ENCODE peak calls at places on chromosomes 3 and 15, in six cellular contexts. K is H1, Z is mesendoderm, L is neuronal stem cell, Y is IMR-90, Q is trophoblast cell. F is an unnamed sample. For H3K4me1, the result is how much of the 10 kb centered on the place peaks cover.

GRCh38 chr15:83118291-83118827 is 10.9 kb downstream of the TM6SF1 start:
- DNase-seq in Q (no peak), Y (no peak), K (no peak), L (no peak), Z (no peak), F (no peak)

GRCh38 chr3:59133350-59133749 is 83.5 kb upstream of the CFAP20DC start:
- DNase-seq in Y (peak), Q (no peak), K (no peak), Z (no peak), L (no peak), F (no peak)

GRCh38 chr3:21734746-21735145 is 16.3 kb downstream of the ZNF385D start:
- DNase-seq in Q (no peak), Y (no peak), K (no peak), Z (no peak), L (no peak), F (no peak)

GRCh38 chr15:100860829-100861510 is 18.7 kb upstream of the ALDH1A3 start:
- DNase-seq in K (no peak), Z (no peak), L (no peak), Q (no peak), Y (no peak), F (no peak)

GRCh38 chr3:72625616-72626337 is 222.5 kb downstream of the SHQ1 start:
- DNase-seq in K (no peak), Z (no peak), L (no peak), Y (peak), Q (peak), F (peak)

GRCh38 chr3:58260733-58261132 is 23.1 kb downstream of the ABHD6 start:
- DNase-seq in K (no peak), L (no peak), Q (no peak), Z (no peak), Y (peak), F (peak)

GRCh38 chr3:37671000-37671483 is 190.6 kb upstream of the CTDSPL start:
- DNase-seq in Z (no peak), Y (no peak), Q (no peak), L (no peak), K (no peak), F (no peak)

GRCh38 chr3:183924956-183925355 is 40.3 kb upstream of the PARL start:
- DNase-seq in L (no peak), K (no peak), Y (peak), Z (no peak), Q (no peak), F (peak)

GRCh38 chr3:159322322-159322939 is 520.6 kb downstream of the MFSD1 start:
- DNase-seq in L (peak), K (peak), Q (peak), Z (peak), Y (peak), F (peak)

GRCh38 chr3:193827039-193827669 is 234.1 kb downstream of the OPA1 start:
- DNase-seq in Z (no peak), Y (no peak), Q (no peak), L (no peak), K (no peak), F (peak)

GRCh38 chr15:76467136-76467535 is 130.6 kb downstream of the ISL2 start:
- DNase-seq in L (no peak), K (no peak), Q (no peak), Z (no peak), Y (no peak), F (no peak)

GRCh38 chr3:169846458-169847193 is 23.1 kb downstream of the LRRC31 start:
- DNase-seq in Q (no peak), Y (peak), L (no peak), Z (peak), K (no peak), F (peak)

GRCh38 chr3:52793702-52794611 is 639 bp upstream of the ITIH3 start:
- DNase-seq in K (no peak), Q (no peak), Y (no peak), Z (no peak), L (no peak), F (no peak)

GRCh38 chr3:98325055-98325454 is 28.6 kb upstream of the OR5K4 start:
- DNase-seq in Q (peak), Z (peak), Y (no peak), L (no peak), K (no peak), F (no peak)
- H2BK5ac ChIP-seq in Q (no peak), Z (peak), Y (no peak), L (no peak), K (peak), F (no peak)

GRCh38 chr15:79676621-79677020 is 220.2 kb downstream of the MTHFS start:
- DNase-seq in Z (no peak), Q (no peak), Y (no peak), K (no peak), L (no peak), F (no peak)

GRCh38 chr15:79678032-79678701 is 218.6 kb downstream of the MTHFS start:
- DNase-seq in Z (no peak), Y (no peak), L (no peak), K (no peak), Q (no peak), F (no peak)

GRCh38 chr15:79682851-79683288 is 213.9 kb downstream of the MTHFS start:
- DNase-seq in Q (no peak), L (no peak), Z (no peak), Y (peak), K (no peak), F (no peak)

GRCh38 chr15:79680721-79681120 is 216.1 kb downstream of the MTHFS start:
- DNase-seq in Q (no peak), L (peak), Y (peak), Z (peak), K (peak), F (peak)

GRCh38 chr15:79682285-79682684 is 214.5 kb downstream of the MTHFS start:
- DNase-seq in Q (no peak), K (no peak), Z (no peak), L (no peak), Y (peak), F (peak)
- H3K4me3 ChIP-seq in Q (no peak), K (no peak), Z (no peak), L (no peak), Y (no peak), F (peak)

DNA sequence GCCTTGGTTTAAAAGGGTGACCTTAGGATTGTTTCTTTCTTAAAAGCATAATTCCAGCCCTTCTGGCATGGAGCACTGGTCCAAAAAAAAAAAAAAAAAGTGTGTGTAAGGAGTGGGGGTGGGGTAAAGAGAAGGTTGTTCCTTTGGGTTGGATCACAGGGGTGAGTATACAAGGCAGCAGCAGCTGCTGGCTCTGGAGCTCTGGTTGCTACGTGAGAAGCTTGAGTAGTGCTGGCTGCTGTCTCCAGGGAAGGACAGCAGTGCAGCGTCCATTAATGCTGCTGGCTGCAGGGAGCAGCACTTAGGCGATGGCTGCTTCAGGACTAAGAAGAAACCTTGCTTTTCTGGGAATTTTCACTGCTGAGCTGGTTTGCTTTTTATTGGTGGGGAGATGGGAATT is 2.3 kb downstream of the SETD5 start:
- DNase-seq in L (peak), Q (peak), K (peak), Z (peak), Y (peak), F (peak)
- H3K4me1 ChIP-seq in L (under half), Q (under half), K (under half), Z (under half), Y (under half), F (under half)

DNA sequence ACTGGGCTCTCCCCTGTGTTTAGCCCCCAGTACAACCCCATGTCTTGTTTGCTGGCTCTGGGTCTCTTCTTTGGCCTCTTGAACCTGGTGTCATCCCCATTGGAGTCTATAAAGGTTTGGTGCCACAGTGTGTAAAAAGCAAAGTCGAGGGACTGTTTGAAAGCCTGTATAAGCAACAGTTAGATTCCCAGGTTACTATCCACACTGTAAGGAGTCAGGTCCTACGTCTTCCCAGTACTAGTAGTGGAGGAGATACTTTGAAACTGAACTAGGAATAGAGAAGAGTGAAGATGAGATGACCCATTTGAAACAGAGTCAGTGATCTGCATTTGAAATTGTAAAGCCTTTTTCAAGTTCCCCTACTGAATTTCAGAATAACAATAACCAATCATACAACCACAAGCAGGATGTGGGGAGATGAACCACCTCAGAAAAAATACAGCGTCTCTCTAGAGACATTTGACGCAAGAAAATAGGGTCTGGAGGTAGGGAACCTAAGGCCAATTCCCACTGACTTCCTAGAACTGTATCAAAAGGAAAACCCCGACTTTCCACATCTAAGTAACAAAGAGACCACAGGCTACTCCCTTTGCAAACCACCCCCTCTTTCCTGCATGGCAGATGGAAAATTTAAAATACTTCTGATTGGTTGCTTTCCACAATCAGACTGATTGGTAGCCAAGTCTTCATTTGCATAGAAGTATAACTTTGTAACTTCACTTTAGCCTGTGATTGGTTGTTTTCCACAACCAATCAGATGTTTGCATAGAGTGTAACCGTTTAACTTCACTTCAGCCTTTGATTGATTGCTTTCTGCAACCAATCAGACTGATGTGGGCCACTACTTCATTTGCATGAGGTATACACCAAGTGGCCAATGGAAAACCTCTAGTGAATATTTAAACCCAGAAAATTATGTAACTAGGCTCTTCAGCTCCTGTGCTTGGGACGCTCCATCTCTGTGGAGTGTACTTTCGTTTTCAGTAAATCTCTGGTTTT is 49.9 kb upstream of the NEDD4 start:
- DNase-seq in L (no peak), Z (no peak), Q (no peak), Y (no peak), K (no peak), F (no peak)
- H2BK5ac ChIP-seq in L (no peak), Z (no peak), Q (peak), Y (no peak), K (no peak), F (no peak)

GRCh38 chr3:186092360-186093070 is 16.4 kb downstream of the ETV5 start:
- DNase-seq in L (no peak), Z (no peak), Q (no peak), Y (no peak), K (no peak), F (no peak)

GRCh38 chr3:186094696-186095095 is 14.2 kb downstream of the ETV5 start:
- DNase-seq in Z (no peak), L (no peak), Y (no peak), Q (no peak), K (no peak), F (no peak)

GRCh38 chr3:186090884-186091283 is 18.0 kb downstream of the ETV5 start:
- DNase-seq in Q (no peak), Z (no peak), L (no peak), Y (no peak), K (no peak), F (no peak)

GRCh38 chr3:186095584-186096061 is 13.3 kb downstream of the ETV5 start:
- DNase-seq in Z (no peak), K (no peak), L (no peak), Q (no peak), Y (no peak), F (no peak)

GRCh38 chr3:186093271-186093900 is 15.5 kb downstream of the ETV5 start:
- DNase-seq in Y (no peak), L (no peak), Z (peak), Q (no peak), K (no peak), F (no peak)
- H3K4me3 ChIP-seq in Y (no peak), L (no peak), Z (no peak), Q (no peak), K (no peak), F (no peak)

F was measured in mesenchymal stem cell.